ENCODE peak calls at places on chromosomes 6 and 20, in five cellular contexts. S, P, F, O and L are unnamed samples.

GRCh38 chr6:116472710-116473109 is 11.5 kb downstream of the CALHM6 start:
- DNase-seq in S (no peak), P (no peak), F (no peak), O (no peak), L (no peak)

GRCh38 chr6:36650848-36651247 is 27.7 kb upstream of the CDKN1A start:
- DNase-seq in S (no peak), P (no peak), F (no peak), O (no peak), L (no peak)

GRCh38 chr6:126063512-126064146 is 77.3 kb downstream of the TRMT11 start:
- DNase-seq in S (no peak), P (no peak), F (no peak), O (peak), L (peak)

GRCh38 chr6:148166339-148166949 is 176.2 kb upstream of the SASH1 start:
- DNase-seq in S (peak), P (no peak), F (no peak), O (peak), L (peak)

GRCh38 chr20:4325548-4326187 is 310.3 kb upstream of the RNF24 start:
- DNase-seq in S (no peak), P (peak), F (no peak), O (no peak), L (no peak)

GRCh38 chr6:49933526-49933925 is 30.4 kb downstream of the DEFB114 start:
- DNase-seq in S (no peak), P (no peak), F (peak), O (no peak), L (no peak)

GRCh38 chr6:25026723-25027122 is 91.0 kb upstream of the RIPOR2 start:
- DNase-seq in S (no peak), P (no peak), F (no peak), O (no peak), L (no peak)

GRCh38 chr6:73642530-73642929 is 11.3 kb downstream of the SLC17A5 start:
- DNase-seq in S (no peak), P (no peak), F (no peak), O (no peak), L (no peak)

GRCh38 chr6:2917065-2917464 is 14.0 kb upstream of the SERPINB9 start:
- DNase-seq in S (no peak), P (no peak), F (no peak), O (no peak), L (no peak)

GRCh38 chr6:167402195-167402686 is 77.4 kb downstream of the TTLL2 start:
- DNase-seq in S (no peak), P (no peak), F (no peak), O (no peak), L (no peak)

GRCh38 chr6:135498178-135498841 is 770 bp upstream of the AHI1 start:
- DNase-seq in S (peak), P (peak), F (peak), O (peak), L (peak)

GRCh38 chr6:37259191-37259590 is 1.2 kb upstream of the TMEM217 start:
- DNase-seq in S (no peak), P (no peak), F (no peak), O (no peak), L (no peak)

GRCh38 chr6:99993533-99994251 is at the start of gene MCHR2:
- DNase-seq in S (peak), P (no peak), F (peak), O (no peak), L (no peak)

GRCh38 chr20:23601715-23602114 is 4.0 kb downstream of the CST9 start:
- DNase-seq in S (no peak), P (no peak), F (no peak), O (no peak), L (no peak)

GRCh38 chr20:7195704-7196103 is 428.2 kb downstream of the BMP2 start:
- DNase-seq in S (no peak), P (no peak), F (no peak), O (no peak), L (no peak)

GRCh38 chr6:169807699-169808607 is 56.5 kb downstream of the ERMARD start:
- DNase-seq in S (no peak), P (no peak), F (no peak), O (no peak), L (no peak)

GRCh38 chr20:38089500-38089899 is 56.0 kb downstream of the RPRD1B start:
- DNase-seq in S (no peak), P (no peak), F (no peak), O (no peak), L (no peak)

GRCh38 chr20:658731-659291 is 5.8 kb upstream of the SRXN1 start:
- DNase-seq in S (no peak), P (no peak), F (no peak), O (no peak), L (no peak)

GRCh38 chr20:63248835-63249591 is 5.2 kb downstream of the NKAIN4 start:
- DNase-seq in S (no peak), P (no peak), F (no peak), O (no peak), L (no peak)

GRCh38 chr6:40425192-40425919 is 161.8 kb downstream of the LRFN2 start:
- DNase-seq in S (peak), P (peak), F (no peak), O (no peak), L (no peak)

GRCh38 chr6:98833101-98834059 is 994 bp upstream of the POU3F2 start:
- DNase-seq in S (peak), P (peak), F (peak), O (peak), L (no peak)

GRCh38 chr6:36350681-36351091 is 14.0 kb upstream of the BNIP5 start:
- DNase-seq in S (no peak), P (no peak), F (no peak), O (peak), L (peak)

GRCh38 chr6:144343736-144344428 is 58.7 kb downstream of the UTRN start:
- DNase-seq in S (no peak), P (no peak), F (no peak), O (no peak), L (no peak)

GRCh38 chr6:87574237-87574636 is 15.6 kb downstream of the RARS2 start:
- DNase-seq in S (no peak), P (no peak), F (no peak), O (no peak), L (no peak)

GRCh38 chr6:149483849-149484635 is 772 bp downstream of the ZC3H12D start:
- DNase-seq in S (no peak), P (no peak), F (no peak), O (no peak), L (no peak)

GRCh38 chr20:62766716-62767115 is 29.6 kb upstream of the MRGBP start:
- DNase-seq in S (no peak), P (no peak), F (peak), O (peak), L (no peak)

GRCh38 chr6:23031986-23032385 is 462.6 kb downstream of the HDGFL1 start:
- DNase-seq in S (no peak), P (no peak), F (no peak), O (no peak), L (no peak)

GRCh38 chr6:107219851-107220250 is 104.5 kb upstream of the BEND3 start:
- DNase-seq in S (no peak), P (no peak), F (no peak), O (no peak), L (no peak)
- H3K4me3 ChIP-seq in S (no peak), P (no peak), F (no peak), O (no peak), L (no peak)

GRCh38 chr6:93418113-93418447 is 1.3 kb downstream of the EPHA7 start:
- DNase-seq in S (no peak), P (no peak), F (no peak), O (no peak), L (no peak)

GRCh38 chr6:93419304-93420162 is at the start of gene EPHA7:
- DNase-seq in S (peak), P (peak), F (peak), O (peak), L (peak)

GRCh38 chr6:93418448-93419303 is 683 bp downstream of the EPHA7 start:
- DNase-seq in S (peak), P (peak), F (peak), O (peak), L (no peak)

GRCh38 chr6:93417421-93417996 is 1.9 kb downstream of the EPHA7 start:
- DNase-seq in S (peak), P (no peak), F (peak), O (peak), L (no peak)

GRCh38 chr6:93416575-93417420 is 2.6 kb downstream of the EPHA7 start:
- DNase-seq in S (peak), P (peak), F (peak), O (peak), L (no peak)
- H3K27ac ChIP-seq in S (peak), P (peak), F (no peak), O (peak), L (no peak)

DNA sequence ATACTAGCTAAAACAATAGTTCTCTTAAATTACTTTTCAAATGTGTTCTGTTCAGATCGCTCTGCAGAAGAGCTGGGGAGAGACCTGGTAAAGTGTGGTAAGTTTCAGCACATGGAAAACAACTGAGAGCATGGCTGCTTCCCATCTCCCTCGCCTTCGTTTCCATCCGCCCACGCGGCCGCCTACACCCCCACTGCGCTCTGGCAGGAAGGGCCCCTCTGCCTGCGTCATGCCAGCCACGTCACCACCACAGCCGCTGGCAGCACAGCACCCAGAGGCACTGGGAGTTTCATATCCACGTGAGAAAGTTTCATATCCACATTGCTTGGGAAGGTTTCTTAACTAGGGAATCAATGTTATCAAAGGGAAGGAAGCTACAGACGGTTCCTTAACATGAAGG is 23.9 kb upstream of the PDE10A start:
- DNase-seq in S (no peak), P (no peak), F (no peak), O (no peak), L (no peak)
- H3K4me3 ChIP-seq in S (no peak), P (no peak), F (no peak), O (no peak), L (no peak)

GRCh38 chr6:106199998-106200397 is 113.9 kb downstream of the PRDM1 start:
- DNase-seq in S (no peak), P (no peak), F (no peak), O (no peak), L (peak)
- H3K27ac ChIP-seq in S (no peak), P (no peak), F (no peak), O (no peak), L (no peak)